ENCODE peak calls at places on chromosomes 1 and 21, in six cellular contexts. Q is ovary, C is IMR-90, R is mammary epithelial cell, D is tibial nerve, V is substantia nigra. Y is an unnamed sample.

GRCh38 chr1:84887261-84887934 is 5.6 kb downstream of the LPAR3 start:
- DNase-seq in Q (no peak), C (peak), R (peak), D (no peak), V (no peak), Y (no peak)

GRCh38 chr1:13550663-13551062 is 33.0 kb upstream of the PDPN start:
- DNase-seq in Q (no peak), C (no peak), R (no peak), D (no peak), V (no peak), Y (no peak)

GRCh38 chr1:110672001-110672752 is 2.6 kb downstream of the KCNA3 start:
- DNase-seq in Q (no peak), C (peak), R (no peak), D (no peak), V (no peak), Y (peak)

GRCh38 chr1:62237950-62238374 is 43.3 kb downstream of the L1TD1 start:
- DNase-seq in Q (no peak), C (no peak), R (no peak), D (no peak), V (no peak), Y (no peak)

GRCh38 chr1:10195570-10195969 is 14.8 kb upstream of the KIF1B start:
- DNase-seq in Q (no peak), C (peak), R (peak), D (no peak), V (no peak), Y (peak)

GRCh38 chr1:232635778-232636356 is 5.9 kb upstream of the SIPA1L2 start:
- DNase-seq in Q (no peak), C (peak), R (peak), D (no peak), V (no peak), Y (no peak)

GRCh38 chr1:93904228-93904627 is 5.0 kb downstream of the GCLM start:
- DNase-seq in Q (no peak), C (no peak), R (peak), D (no peak), V (no peak), Y (no peak)

GRCh38 chr1:98264727-98265126 is 343.9 kb upstream of the DPYD start:
- DNase-seq in Q (no peak), C (no peak), R (no peak), D (no peak), V (no peak), Y (no peak)

GRCh38 chr1:212783976-212784375 is 7.6 kb downstream of the NSL1 start:
- DNase-seq in Q (no peak), C (no peak), R (no peak), D (no peak), V (no peak), Y (no peak)

GRCh38 chr1:96400074-96400473 is 321.5 kb upstream of the PTBP2 start:
- DNase-seq in Q (no peak), C (no peak), R (peak), D (no peak), V (no peak), Y (no peak)

GRCh38 chr1:93708734-93709481 is 27.3 kb upstream of the BCAR3 start:
- DNase-seq in Q (peak), C (peak), R (no peak), D (no peak), V (no peak), Y (peak)

GRCh38 chr21:36820176-36821031 is 121.5 kb downstream of the SIM2 start:
- DNase-seq in Q (no peak), C (no peak), R (no peak), D (no peak), V (no peak), Y (no peak)

GRCh38 chr1:54944610-54945392 is 35.6 kb upstream of the TMEM61 start:
- DNase-seq in Q (peak), C (peak), R (peak), D (peak), V (no peak), Y (peak)
- H3K27ac ChIP-seq in Q (no peak), C (no peak), R (no peak), D (no peak), V (no peak), Y (no peak)

GRCh38 chr1:47752048-47752451 is 245.1 kb downstream of the TRABD2B start:
- DNase-seq in Q (no peak), C (peak), R (no peak), D (peak), V (no peak), Y (no peak)

GRCh38 chr1:47751188-47751587 is 246.0 kb downstream of the TRABD2B start:
- DNase-seq in Q (no peak), C (no peak), R (no peak), D (no peak), V (no peak), Y (no peak)

GRCh38 chr1:47753808-47754207 is 243.4 kb downstream of the TRABD2B start:
- DNase-seq in Q (no peak), C (no peak), R (no peak), D (no peak), V (no peak), Y (no peak)

GRCh38 chr1:47754221-47754620 is 243.0 kb downstream of the TRABD2B start:
- DNase-seq in Q (no peak), C (no peak), R (no peak), D (no peak), V (no peak), Y (no peak)

GRCh38 chr1:47752560-47752959 is 244.6 kb downstream of the TRABD2B start:
- DNase-seq in Q (no peak), C (no peak), R (no peak), D (no peak), V (no peak), Y (no peak)
- H3K27ac ChIP-seq in Q (no peak), C (no peak), R (no peak), D (no peak), V (no peak), Y (no peak)

DNA sequence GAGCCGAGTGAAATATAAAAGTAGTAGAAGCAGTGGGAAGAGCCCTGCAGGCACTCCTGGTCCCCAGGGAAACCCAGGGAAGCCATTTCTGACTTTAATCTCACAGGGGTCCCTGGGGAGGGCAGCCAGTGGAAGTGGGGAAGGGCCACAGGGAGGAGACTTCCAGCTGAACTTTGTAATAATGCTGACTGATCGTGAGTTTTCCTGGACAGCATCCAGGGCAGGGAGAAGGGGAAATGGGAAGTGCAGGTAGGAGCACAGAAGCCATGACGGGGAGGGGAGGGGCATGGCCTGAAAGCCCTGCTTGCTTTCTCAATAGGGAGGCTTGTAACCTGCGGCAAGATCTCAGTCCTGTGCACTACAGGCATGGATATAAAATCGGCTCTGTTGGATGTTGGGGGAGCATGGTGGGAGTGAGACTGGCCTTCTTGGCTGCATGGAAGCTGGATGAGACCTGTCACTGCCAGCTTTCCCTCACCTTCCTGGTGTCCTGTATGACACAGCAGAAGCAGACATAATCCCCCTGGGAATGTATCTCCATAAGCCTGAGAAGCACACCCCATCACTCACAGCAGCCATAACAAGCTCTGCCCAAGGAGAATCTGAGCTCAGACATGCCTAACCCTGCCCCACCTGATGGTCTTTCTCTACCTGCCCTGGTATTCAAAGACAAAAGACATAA is 15.1 kb upstream of the MX1 start:
- DNase-seq in Q (no peak), C (no peak), R (no peak), D (no peak), V (no peak), Y (no peak)
- H3K27ac ChIP-seq in Q (no peak), C (no peak), R (no peak), D (no peak), V (no peak), Y (no peak)

GRCh38 chr1:64136296-64136695 is 67.1 kb upstream of the UBE2U start:
- DNase-seq in Q (no peak), C (no peak), R (no peak), D (no peak), V (no peak), Y (no peak)

GRCh38 chr1:64139877-64140276 is 63.5 kb upstream of the UBE2U start:
- DNase-seq in Q (no peak), C (no peak), R (no peak), D (no peak), V (no peak), Y (no peak)

GRCh38 chr1:64136749-64137568 is 66.5 kb upstream of the UBE2U start:
- DNase-seq in Q (peak), C (peak), R (peak), D (peak), V (no peak), Y (peak)

GRCh38 chr1:64135501-64136245 is 67.8 kb upstream of the UBE2U start:
- DNase-seq in Q (no peak), C (no peak), R (no peak), D (no peak), V (no peak), Y (no peak)

DNA sequence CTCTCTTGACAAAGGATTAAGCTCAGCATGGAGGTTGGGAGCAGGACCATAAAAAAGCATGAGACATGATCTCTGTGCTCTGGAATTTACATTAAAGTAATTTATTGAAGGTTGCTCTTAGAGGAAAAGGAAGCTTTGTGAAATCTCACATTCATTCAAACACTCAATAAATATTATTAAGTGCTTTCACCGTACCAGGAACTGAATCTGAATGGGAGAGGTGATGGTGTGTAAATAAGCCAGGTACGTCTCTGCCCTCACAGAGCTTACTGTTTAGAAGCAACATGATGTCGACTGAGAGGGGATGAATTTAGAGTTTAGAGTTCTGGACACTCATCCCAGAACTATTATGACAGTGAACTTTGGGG is 65.9 kb upstream of the UBE2U start:
- DNase-seq in Q (no peak), C (no peak), R (no peak), D (no peak), V (no peak), Y (no peak)
- H3K27ac ChIP-seq in Q (no peak), C (no peak), R (no peak), D (no peak), V (no peak), Y (peak)

GRCh38 chr1:41955461-41956159 is 36.9 kb upstream of the HIVEP3 start:
- DNase-seq in Q (no peak), C (peak), R (peak), D (no peak), V (no peak), Y (no peak)
- H3K27ac ChIP-seq in Q (no peak), C (no peak), R (peak), D (peak), V (no peak), Y (no peak)

GRCh38 chr1:1165900-1166421 is 7.7 kb upstream of the TTLL10 start:
- DNase-seq in Q (no peak), C (no peak), R (no peak), D (no peak), V (no peak), Y (no peak)
- H3K27ac ChIP-seq in Q (no peak), C (no peak), R (no peak), D (no peak), V (no peak), Y (no peak)

GRCh38 chr1:67889940-67890567 is 56.8 kb upstream of the GNG12 start:
- DNase-seq in Q (no peak), C (peak), R (peak), D (no peak), V (no peak), Y (no peak)
- H3K27ac ChIP-seq in Q (no peak), C (no peak), R (peak), D (no peak), V (no peak), Y (no peak)

Y was measured in uterus.